ENCODE peak calls at places on chromosomes 12 and 14, in seven cellular contexts. F, A, K, D, B, U and L are unnamed samples.

GRCh38 chr12:77837876-77838291 is 7.2 kb downstream of the NAV3 start:
- DNase-seq in F (no peak), A (no peak), K (no peak), D (no peak), B (no peak), U (no peak), L (no peak)

GRCh38 chr12:10030446-10030845 is at the start of gene CLEC9A:
- DNase-seq in F (no peak), A (no peak), K (no peak), D (no peak), B (no peak), U (no peak), L (no peak)

GRCh38 chr14:54758041-54758440 is 144.6 kb downstream of the GCH1 start:
- DNase-seq in F (no peak), A (no peak), K (no peak), D (no peak), B (no peak), U (no peak), L (no peak)

GRCh38 chr14:100827140-100827517 is 1.2 kb downstream of the MEG3 start:
- DNase-seq in F (no peak), A (peak), K (no peak), D (no peak), B (no peak), U (no peak), L (no peak)

GRCh38 chr14:79764288-79764687 is 447.0 kb downstream of the DIO2 start:
- DNase-seq in F (no peak), A (no peak), K (no peak), D (no peak), B (no peak), U (no peak), L (no peak)

GRCh38 chr12:53499261-53500118 is at the start of gene MAP3K12:
- DNase-seq in F (peak), A (peak), K (peak), D (peak), B (peak), U (no peak), L (peak)

GRCh38 chr12:100566887-100567637 is 6.4 kb upstream of the GAS2L3 start:
- DNase-seq in F (no peak), A (peak), K (no peak), D (no peak), B (no peak), U (no peak), L (no peak)

GRCh38 chr12:70267550-70267949 is 24.3 kb downstream of the CNOT2 start:
- DNase-seq in F (no peak), A (peak), K (no peak), D (no peak), B (peak), U (no peak), L (no peak)

GRCh38 chr14:93044116-93044515 is 71.6 kb downstream of the ITPK1 start:
- DNase-seq in F (no peak), A (no peak), K (no peak), D (no peak), B (no peak), U (peak), L (peak)

GRCh38 chr12:92784795-92785562 is 82.2 kb downstream of the PLEKHG7 start:
- DNase-seq in F (no peak), A (peak), K (no peak), D (peak), B (peak), U (peak), L (peak)

GRCh38 chr14:75242546-75243273 is 35.9 kb upstream of the FOS start:
- DNase-seq in F (no peak), A (peak), K (no peak), D (no peak), B (peak), U (no peak), L (no peak)

GRCh38 chr12:52207895-52208294 is 16.1 kb upstream of the KRT80 start:
- DNase-seq in F (no peak), A (peak), K (no peak), D (no peak), B (peak), U (no peak), L (no peak)

GRCh38 chr14:39203659-39204606 is 28.9 kb downstream of the PNN start:
- DNase-seq in F (peak), A (no peak), K (no peak), D (no peak), B (no peak), U (no peak), L (peak)

GRCh38 chr12:96749978-96750377 is 157.1 kb upstream of the NEDD1 start:
- DNase-seq in F (peak), A (no peak), K (peak), D (peak), B (no peak), U (no peak), L (peak)

GRCh38 chr12:85065816-85066482 is 29.8 kb downstream of the LRRIQ1 start:
- DNase-seq in F (no peak), A (no peak), K (no peak), D (no peak), B (no peak), U (no peak), L (no peak)

GRCh38 chr14:50092006-50092555 is 24.3 kb downstream of the VCPKMT start:
- DNase-seq in F (no peak), A (no peak), K (no peak), D (no peak), B (no peak), U (peak), L (no peak)

GRCh38 chr14:102913341-102914211 is 8.9 kb upstream of the AMN start:
- DNase-seq in F (no peak), A (no peak), K (no peak), D (no peak), B (no peak), U (no peak), L (no peak)

GRCh38 chr14:67547224-67547780 is 14.2 kb downstream of the PLEKHH1 start:
- DNase-seq in F (no peak), A (no peak), K (no peak), D (no peak), B (no peak), U (peak), L (no peak)

GRCh38 chr12:49094104-49094948 is at the start of gene DHH:
- DNase-seq in F (peak), A (no peak), K (peak), D (no peak), B (peak), U (no peak), L (no peak)

GRCh38 chr12:99824900-99825562 is 159.7 kb downstream of the ANKS1B start:
- DNase-seq in F (no peak), A (no peak), K (no peak), D (no peak), B (no peak), U (no peak), L (no peak)

GRCh38 chr14:26820578-26820977 is 222.7 kb upstream of the NOVA1 start:
- DNase-seq in F (no peak), A (no peak), K (no peak), D (no peak), B (no peak), U (no peak), L (no peak)

GRCh38 chr12:118330421-118331018 is 42.2 kb downstream of the TAOK3 start:
- DNase-seq in F (no peak), A (peak), K (no peak), D (no peak), B (peak), U (peak), L (no peak)

GRCh38 chr12:122215789-122216188 is 10.1 kb downstream of the DIABLO start:
- DNase-seq in F (no peak), A (peak), K (no peak), D (no peak), B (no peak), U (no peak), L (no peak)
- H2BK5ac ChIP-seq in F (no peak), A (no peak), K (no peak), D (no peak), B (no peak), U (no peak), L (no peak)

GRCh38 chr14:32023540-32023939 is 53.6 kb upstream of the ARHGAP5 start:
- DNase-seq in F (no peak), A (no peak), K (no peak), D (no peak), B (no peak), U (no peak), L (no peak)
- H2BK5ac ChIP-seq in F (no peak), A (no peak), K (no peak), D (no peak), B (no peak), U (no peak), L (no peak)

GRCh38 chr12:1879633-1880032 is 38.8 kb downstream of the CACNA2D4 start:
- DNase-seq in F (peak), A (no peak), K (peak), D (no peak), B (no peak), U (no peak), L (no peak)
- H2BK5ac ChIP-seq in F (no peak), A (no peak), K (no peak), D (no peak), B (no peak), U (no peak), L (no peak)

GRCh38 chr12:27244680-27245005 is 557 bp downstream of the STK38L start:
- DNase-seq in F (no peak), A (peak), K (no peak), D (no peak), B (no peak), U (no peak), L (no peak)

GRCh38 chr12:27245039-27245438 is 953 bp downstream of the STK38L start:
- DNase-seq in F (no peak), A (no peak), K (no peak), D (no peak), B (peak), U (no peak), L (peak)

GRCh38 chr12:27246141-27246540 is 2.1 kb downstream of the STK38L start:
- DNase-seq in F (no peak), A (no peak), K (no peak), D (no peak), B (no peak), U (no peak), L (no peak)

GRCh38 chr12:27243804-27244679 is at the start of gene STK38L:
- DNase-seq in F (peak), A (peak), K (peak), D (peak), B (peak), U (peak), L (peak)

GRCh38 chr12:27243006-27243405 is 1.1 kb upstream of the STK38L start:
- DNase-seq in F (no peak), A (no peak), K (no peak), D (no peak), B (no peak), U (no peak), L (no peak)
- H2BK5ac ChIP-seq in F (no peak), A (no peak), K (no peak), D (no peak), B (no peak), U (no peak), L (no peak)